ENCODE peak calls at places on chromosomes 13 and 19, in nine cellular contexts. N is stomach, X is spleen, K is GM23338, S is suprapubic skin, P is GM12892, V is K562, G is prostate gland, I is transverse colon. B is an unnamed sample.

GRCh38 chr19:13825489-13826475 is 30.5 kb downstream of the ZSWIM4 start:
- DNase-seq in N (no peak), X (peak), K (peak), S (no peak), P (no peak), V (peak), G (no peak), I (no peak), B (no peak)

GRCh38 chr13:109007946-109008345 is 378.5 kb downstream of the MYO16 start:
- DNase-seq in N (no peak), X (no peak), K (no peak), S (no peak), P (no peak), V (no peak), G (no peak), I (no peak), B (no peak)

GRCh38 chr13:50127017-50127725 is 111.9 kb downstream of the KCNRG start:
- DNase-seq in N (peak), X (peak), K (peak), S (peak), P (no peak), V (no peak), G (no peak), I (peak), B (no peak)

GRCh38 chr13:110555601-110556223 is 5.8 kb downstream of the RAB20 start:
- DNase-seq in N (peak), X (peak), K (no peak), S (no peak), P (no peak), V (no peak), G (peak), I (peak), B (no peak)

GRCh38 chr19:44282846-44283245 is 22.0 kb downstream of the ZNF235 start:
- DNase-seq in N (no peak), X (no peak), K (no peak), S (no peak), P (no peak), V (no peak), G (no peak), I (no peak), B (no peak)

GRCh38 chr13:20594276-20594675 is 27.3 kb downstream of the IFT88 start:
- DNase-seq in N (no peak), X (no peak), K (no peak), S (no peak), P (no peak), V (no peak), G (no peak), I (no peak), B (no peak)

GRCh38 chr19:33978286-33978685 is 181.6 kb downstream of the KCTD15 start:
- DNase-seq in N (no peak), X (no peak), K (no peak), S (no peak), P (no peak), V (no peak), G (no peak), I (no peak), B (no peak)

GRCh38 chr19:36030264-36031148 is 2.2 kb downstream of the CLIP3 start:
- DNase-seq in N (no peak), X (no peak), K (peak), S (no peak), P (no peak), V (no peak), G (no peak), I (no peak), B (no peak)

GRCh38 chr19:35462476-35462953 is 14.5 kb downstream of the FFAR2 start:
- DNase-seq in N (no peak), X (no peak), K (no peak), S (no peak), P (no peak), V (no peak), G (no peak), I (peak), B (no peak)

GRCh38 chr19:30320466-30320865 is 51.7 kb upstream of the ZNF536 start:
- DNase-seq in N (peak), X (no peak), K (no peak), S (peak), P (no peak), V (no peak), G (no peak), I (no peak), B (no peak)

GRCh38 chr13:109211616-109212015 is 574.8 kb downstream of the IRS2 start:
- DNase-seq in N (no peak), X (no peak), K (no peak), S (no peak), P (no peak), V (no peak), G (no peak), I (no peak), B (peak)

GRCh38 chr19:34926361-34926684 is 380 bp upstream of the ZNF30 start:
- DNase-seq in N (no peak), X (no peak), K (no peak), S (no peak), P (no peak), V (no peak), G (no peak), I (no peak), B (no peak)

GRCh38 chr13:111280666-111281577 is 39.5 kb upstream of the TEX29 start:
- DNase-seq in N (no peak), X (no peak), K (no peak), S (no peak), P (no peak), V (no peak), G (no peak), I (no peak), B (no peak)

GRCh38 chr13:35994131-35994966 is 136.8 kb downstream of the DCLK1 start:
- DNase-seq in N (no peak), X (no peak), K (no peak), S (no peak), P (no peak), V (no peak), G (peak), I (no peak), B (no peak)

GRCh38 chr13:27406178-27406939 is 18.1 kb upstream of the GTF3A start:
- DNase-seq in N (no peak), X (no peak), K (peak), S (no peak), P (no peak), V (peak), G (peak), I (no peak), B (no peak)

GRCh38 chr19:55305491-55305890 is 19.6 kb downstream of the TMEM150B start:
- DNase-seq in N (peak), X (no peak), K (peak), S (no peak), P (peak), V (peak), G (no peak), I (no peak), B (no peak)

GRCh38 chr13:73039201-73040108 is 19.4 kb upstream of the KLF5 start:
- DNase-seq in N (no peak), X (no peak), K (peak), S (no peak), P (no peak), V (no peak), G (no peak), I (no peak), B (no peak)

GRCh38 chr19:57227461-57227860 is 3.4 kb upstream of the AURKC start:
- DNase-seq in N (no peak), X (no peak), K (no peak), S (no peak), P (no peak), V (no peak), G (no peak), I (no peak), B (no peak)

GRCh38 chr19:1113986-1114483 is 10.2 kb downstream of the GPX4 start:
- DNase-seq in N (no peak), X (peak), K (no peak), S (no peak), P (no peak), V (no peak), G (no peak), I (no peak), B (no peak)

GRCh38 chr19:1112254-1113208 is 8.7 kb downstream of the GPX4 start:
- DNase-seq in N (peak), X (peak), K (peak), S (peak), P (no peak), V (peak), G (peak), I (peak), B (peak)

GRCh38 chr19:1115646-1116420 is 12.0 kb downstream of the GPX4 start:
- DNase-seq in N (no peak), X (peak), K (no peak), S (no peak), P (no peak), V (no peak), G (no peak), I (no peak), B (no peak)

GRCh38 chr19:1111641-1112253 is 8.0 kb downstream of the GPX4 start:
- DNase-seq in N (no peak), X (no peak), K (no peak), S (no peak), P (no peak), V (no peak), G (no peak), I (no peak), B (no peak)

GRCh38 chr19:1113278-1113985 is 9.6 kb downstream of the GPX4 start:
- DNase-seq in N (peak), X (peak), K (peak), S (peak), P (peak), V (peak), G (peak), I (peak), B (peak)
- TF ChIP-seq POLR2AphosphoS5 in N (peak), X (peak), K (no peak), S (no peak), P (peak), V (peak), G (peak), I (peak), B (peak)

GRCh38 chr19:48935864-48936263 is 2.4 kb downstream of the DHDH start:
- DNase-seq in N (no peak), X (no peak), K (no peak), S (no peak), P (no peak), V (peak), G (no peak), I (no peak), B (no peak)

GRCh38 chr19:48928164-48929005 is 5.1 kb upstream of the DHDH start:
- DNase-seq in N (peak), X (no peak), K (no peak), S (no peak), P (no peak), V (no peak), G (peak), I (no peak), B (no peak)

GRCh38 chr19:48938256-48938655 is 4.8 kb downstream of the DHDH start:
- DNase-seq in N (no peak), X (no peak), K (no peak), S (no peak), P (no peak), V (no peak), G (no peak), I (no peak), B (no peak)

GRCh38 chr19:48934837-48935236 is 1.3 kb downstream of the DHDH start:
- DNase-seq in N (no peak), X (no peak), K (peak), S (no peak), P (no peak), V (no peak), G (no peak), I (no peak), B (no peak)

DNA sequence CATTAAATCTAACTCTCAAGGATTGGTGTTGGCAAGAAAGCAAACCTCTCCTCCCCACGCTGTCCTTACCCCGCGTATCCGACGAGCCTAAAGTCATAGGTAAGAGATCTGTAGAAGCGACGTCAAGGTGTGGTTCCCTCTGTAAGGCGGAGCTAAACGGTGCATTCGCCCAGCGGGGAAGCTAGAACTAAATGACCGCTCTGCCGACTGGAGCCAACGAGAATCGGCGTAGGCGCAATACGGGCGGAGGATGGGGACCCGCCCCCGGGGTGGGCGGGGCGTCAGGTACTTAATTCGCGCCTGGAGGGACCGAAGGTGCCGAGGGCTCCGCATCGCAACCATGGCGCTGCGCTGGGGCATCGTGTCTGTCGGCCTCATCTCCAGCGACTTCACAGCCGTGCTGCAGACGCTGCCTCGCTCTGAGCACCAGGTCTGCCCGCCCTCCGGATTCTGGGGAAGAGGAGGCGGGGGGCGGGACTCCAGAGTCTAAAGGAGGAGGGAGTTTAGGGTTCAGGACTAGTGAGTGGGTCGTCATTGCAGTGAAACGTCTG is at the start of gene DHDH:
- DNase-seq in N (peak), X (peak), K (peak), S (peak), P (peak), V (peak), G (peak), I (peak), B (peak)
- TF ChIP-seq POLR2AphosphoS5 in N (peak), X (peak), K (peak), S (no peak), P (no peak), V (no peak), G (peak), I (peak), B (no peak)

GRCh38 chr19:38321646-38322323 is 2.1 kb downstream of the KCNK6 start:
- DNase-seq in N (no peak), X (no peak), K (no peak), S (no peak), P (no peak), V (no peak), G (no peak), I (peak), B (no peak)
- TF ChIP-seq POLR2AphosphoS5 in N (peak), X (peak), K (no peak), S (no peak), P (no peak), V (no peak), G (no peak), I (peak), B (no peak)

DNA sequence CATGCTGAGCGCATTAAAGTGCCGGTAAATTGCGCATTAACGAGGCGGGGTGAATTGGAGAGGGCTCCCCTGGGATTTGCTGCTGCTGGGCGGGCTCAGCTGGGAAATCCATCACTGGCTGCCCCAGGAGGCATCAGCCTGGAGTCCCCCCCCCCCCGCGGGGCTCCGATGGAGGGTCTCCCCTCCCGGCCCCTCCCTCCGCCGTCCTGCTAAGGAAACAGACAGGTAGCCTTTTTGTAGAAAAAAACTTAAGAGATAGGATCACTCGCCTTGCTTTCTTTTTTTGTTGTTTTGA is 6.8 kb downstream of the TLE6 start:
- DNase-seq in N (no peak), X (no peak), K (no peak), S (no peak), P (no peak), V (no peak), G (no peak), I (no peak), B (no peak)
- TF ChIP-seq POLR2AphosphoS5 in N (no peak), X (no peak), K (no peak), S (no peak), P (no peak), V (no peak), G (no peak), I (no peak), B (peak)

GRCh38 chr13:79779761-79780160 is 298.8 kb downstream of the NDFIP2 start:
- DNase-seq in N (no peak), X (no peak), K (no peak), S (no peak), P (no peak), V (no peak), G (peak), I (peak), B (no peak)

GRCh38 chr13:79782541-79783216 is 301.7 kb downstream of the NDFIP2 start:
- DNase-seq in N (peak), X (peak), K (peak), S (no peak), P (no peak), V (no peak), G (peak), I (no peak), B (no peak)

GRCh38 chr13:79779061-79779460 is 298.1 kb downstream of the NDFIP2 start:
- DNase-seq in N (no peak), X (no peak), K (no peak), S (no peak), P (no peak), V (no peak), G (no peak), I (no peak), B (no peak)

GRCh38 chr13:79780240-79780639 is 299.3 kb downstream of the NDFIP2 start:
- DNase-seq in N (no peak), X (no peak), K (no peak), S (no peak), P (no peak), V (no peak), G (no peak), I (no peak), B (no peak)

DNA sequence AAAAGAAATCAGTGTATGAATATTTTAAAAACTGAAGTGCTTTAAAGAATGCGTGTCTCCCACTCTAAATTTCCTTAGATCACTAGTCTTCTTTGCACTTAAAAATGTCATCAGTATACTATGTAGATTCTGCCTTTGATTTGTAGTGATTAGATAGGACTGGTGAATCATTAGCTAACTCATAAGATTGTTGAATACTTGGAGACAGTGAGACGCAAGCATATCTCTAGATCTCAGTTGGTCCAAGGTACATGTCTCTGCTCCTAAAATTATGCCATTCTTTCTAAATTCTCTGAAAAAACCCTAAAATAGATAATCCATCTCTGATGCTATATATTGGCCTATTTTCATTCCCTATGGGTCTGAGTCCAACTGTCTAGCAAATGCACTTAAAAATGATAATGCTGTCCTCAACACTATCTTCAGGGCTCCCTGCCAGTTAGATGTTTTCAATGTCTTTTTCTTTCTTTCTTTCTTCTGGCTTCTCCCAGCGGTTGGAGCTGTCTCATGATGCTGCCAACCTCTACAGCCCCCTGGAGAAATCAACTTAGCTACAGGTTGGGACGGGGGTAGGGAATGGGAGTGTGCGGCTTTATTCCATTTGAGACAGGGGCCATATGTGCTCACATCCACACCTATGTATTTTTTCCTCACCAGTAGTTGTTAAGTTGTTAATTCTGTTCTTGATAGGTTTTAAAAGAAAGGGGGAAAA is 301.0 kb downstream of the NDFIP2 start:
- DNase-seq in N (no peak), X (no peak), K (no peak), S (no peak), P (no peak), V (no peak), G (no peak), I (no peak), B (no peak)
- TF ChIP-seq POLR2AphosphoS5 in N (no peak), X (no peak), K (no peak), S (no peak), P (no peak), V (no peak), G (no peak), I (no peak), B (no peak)

GRCh38 chr19:10113592-10113963 is 2.1 kb downstream of the P2RY11 start:
- DNase-seq in N (no peak), X (peak), K (peak), S (no peak), P (no peak), V (no peak), G (no peak), I (no peak), B (no peak)
- TF ChIP-seq POLR2AphosphoS5 in N (no peak), X (no peak), K (no peak), S (no peak), P (peak), V (peak), G (no peak), I (no peak), B (no peak)

GRCh38 chr13:30615851-30616311 is 1.8 kb upstream of the USPL1 start:
- DNase-seq in N (no peak), X (no peak), K (no peak), S (no peak), P (no peak), V (peak), G (no peak), I (no peak), B (no peak)

GRCh38 chr13:30607908-30608307 is 9.8 kb upstream of the USPL1 start:
- DNase-seq in N (peak), X (no peak), K (no peak), S (no peak), P (peak), V (no peak), G (no peak), I (peak), B (no peak)

GRCh38 chr13:30608364-30608763 is 9.4 kb upstream of the USPL1 start:
- DNase-seq in N (no peak), X (no peak), K (no peak), S (no peak), P (no peak), V (no peak), G (no peak), I (no peak), B (no peak)

GRCh38 chr13:30605052-30605451 is 12.7 kb upstream of the USPL1 start:
- DNase-seq in N (no peak), X (no peak), K (no peak), S (no peak), P (no peak), V (no peak), G (no peak), I (no peak), B (no peak)

GRCh38 chr13:30610311-30610710 is 7.4 kb upstream of the USPL1 start:
- DNase-seq in N (no peak), X (no peak), K (no peak), S (no peak), P (no peak), V (no peak), G (no peak), I (no peak), B (no peak)
- TF ChIP-seq POLR2AphosphoS5 in N (no peak), X (no peak), K (no peak), S (no peak), P (no peak), V (no peak), G (no peak), I (no peak), B (no peak)

GRCh38 chr19:4067396-4068057 is 828 bp upstream of the ZBTB7A start:
- DNase-seq in N (no peak), X (peak), K (no peak), S (peak), P (no peak), V (peak), G (no peak), I (no peak), B (no peak)
- TF ChIP-seq POLR2AphosphoS5 in N (no peak), X (peak), K (no peak), S (no peak), P (no peak), V (peak), G (no peak), I (peak), B (peak)

B was measured in breast epithelium.